ENCODE peak calls at places on chromosomes 4 and X, in five cellular contexts. One of them, this sample, is unnamed.

GRCh38 chr4:88697588-88698329 is at the start of gene NAP1L5:
- DNase-seq in T-cell: peak
- DNase-seq in astrocyte of the cerebellum: peak
- DNase-seq in effector CD4-positive, alpha-beta T cell: peak
- DNase-seq in upper lobe of left lung: peak
- DNase-seq in this sample: no peak

GRCh38 chr4:155604718-155605601 is 61.7 kb upstream of the GUCY1A1 start:
- DNase-seq in T-cell: no peak
- DNase-seq in astrocyte of the cerebellum: peak
- DNase-seq in upper lobe of left lung: no peak
- DNase-seq in effector CD4-positive, alpha-beta T cell: no peak
- DNase-seq in this sample: no peak

GRCh38 chr4:171846232-171846631 is 33.0 kb downstream of the GALNTL6 start:
- DNase-seq in effector CD4-positive, alpha-beta T cell: no peak
- DNase-seq in astrocyte of the cerebellum: peak
- DNase-seq in T-cell: no peak
- DNase-seq in upper lobe of left lung: no peak
- DNase-seq in this sample: peak

GRCh38 chrX:36869457-36869856 is 138.7 kb upstream of the FAM47C start:
- DNase-seq in upper lobe of left lung: no peak
- DNase-seq in effector CD4-positive, alpha-beta T cell: no peak
- DNase-seq in T-cell: no peak
- DNase-seq in astrocyte of the cerebellum: no peak
- DNase-seq in this sample: no peak

GRCh38 chr4:89767924-89768323 is 69.0 kb downstream of the SNCA start:
- DNase-seq in effector CD4-positive, alpha-beta T cell: no peak
- DNase-seq in upper lobe of left lung: no peak
- DNase-seq in T-cell: no peak
- DNase-seq in astrocyte of the cerebellum: no peak
- DNase-seq in this sample: no peak

GRCh38 chr4:40193578-40193977 is 3.3 kb upstream of the RHOH start:
- DNase-seq in upper lobe of left lung: no peak
- DNase-seq in T-cell: no peak
- DNase-seq in effector CD4-positive, alpha-beta T cell: no peak
- DNase-seq in astrocyte of the cerebellum: no peak
- DNase-seq in this sample: no peak

GRCh38 chrX:153647461-153648357 is 706 bp downstream of the DUSP9 start:
- DNase-seq in upper lobe of left lung: peak
- DNase-seq in effector CD4-positive, alpha-beta T cell: no peak
- DNase-seq in T-cell: no peak
- DNase-seq in astrocyte of the cerebellum: no peak
- DNase-seq in this sample: no peak

GRCh38 chr4:88033309-88033708 is 25.9 kb downstream of the PKD2 start:
- DNase-seq in T-cell: peak
- DNase-seq in effector CD4-positive, alpha-beta T cell: peak
- DNase-seq in astrocyte of the cerebellum: peak
- DNase-seq in upper lobe of left lung: no peak
- DNase-seq in this sample: no peak

GRCh38 chrX:13646154-13646549 is 6.8 kb upstream of the TCEANC start:
- DNase-seq in effector CD4-positive, alpha-beta T cell: peak
- DNase-seq in astrocyte of the cerebellum: no peak
- DNase-seq in T-cell: peak
- DNase-seq in upper lobe of left lung: no peak
- DNase-seq in this sample: no peak

GRCh38 chr4:6408263-6408662 is 64.2 kb downstream of the PPP2R2C start:
- DNase-seq in T-cell: no peak
- DNase-seq in astrocyte of the cerebellum: no peak
- DNase-seq in effector CD4-positive, alpha-beta T cell: no peak
- DNase-seq in upper lobe of left lung: no peak
- DNase-seq in this sample: no peak

GRCh38 chr4:110287130-110287529 is 88.7 kb upstream of the ELOVL6 start:
- DNase-seq in T-cell: no peak
- DNase-seq in astrocyte of the cerebellum: peak
- DNase-seq in upper lobe of left lung: no peak
- DNase-seq in effector CD4-positive, alpha-beta T cell: no peak
- DNase-seq in this sample: no peak

GRCh38 chr4:30754021-30754420 is 33.9 kb downstream of the PCDH7 start:
- DNase-seq in T-cell: no peak
- DNase-seq in upper lobe of left lung: no peak
- DNase-seq in astrocyte of the cerebellum: no peak
- DNase-seq in effector CD4-positive, alpha-beta T cell: no peak
- DNase-seq in this sample: no peak

GRCh38 chr4:66564901-66565648 is 894.8 kb upstream of the EPHA5 start:
- DNase-seq in astrocyte of the cerebellum: peak
- DNase-seq in T-cell: no peak
- DNase-seq in upper lobe of left lung: no peak
- DNase-seq in effector CD4-positive, alpha-beta T cell: no peak
- DNase-seq in this sample: no peak

GRCh38 chrX:130347336-130347735 is 7.6 kb downstream of the SLC25A14 start:
- DNase-seq in astrocyte of the cerebellum: no peak
- DNase-seq in T-cell: no peak
- DNase-seq in upper lobe of left lung: no peak
- DNase-seq in effector CD4-positive, alpha-beta T cell: no peak
- DNase-seq in this sample: no peak

GRCh38 chr4:14059006-14059405 is 431.5 kb upstream of the BOD1L1 start:
- DNase-seq in T-cell: no peak
- DNase-seq in effector CD4-positive, alpha-beta T cell: no peak
- DNase-seq in astrocyte of the cerebellum: no peak
- DNase-seq in upper lobe of left lung: no peak
- DNase-seq in this sample: no peak

GRCh38 chrX:153569475-153569874 is 29.5 kb downstream of the CCNQ start:
- DNase-seq in T-cell: no peak
- DNase-seq in astrocyte of the cerebellum: no peak
- DNase-seq in effector CD4-positive, alpha-beta T cell: no peak
- DNase-seq in upper lobe of left lung: no peak
- DNase-seq in this sample: no peak

GRCh38 chr4:109562457-109563237 is 2.6 kb downstream of the MCUB start:
- DNase-seq in astrocyte of the cerebellum: no peak
- DNase-seq in effector CD4-positive, alpha-beta T cell: no peak
- DNase-seq in T-cell: no peak
- DNase-seq in upper lobe of left lung: no peak
- DNase-seq in this sample: no peak

GRCh38 chrX:71992711-71993110 is 82.1 kb downstream of the NHSL2 start:
- DNase-seq in upper lobe of left lung: no peak
- DNase-seq in T-cell: peak
- DNase-seq in effector CD4-positive, alpha-beta T cell: peak
- DNase-seq in astrocyte of the cerebellum: no peak
- DNase-seq in this sample: no peak

GRCh38 chr4:54581807-54582206 is 76.0 kb upstream of the KIT start:
- DNase-seq in effector CD4-positive, alpha-beta T cell: no peak
- DNase-seq in upper lobe of left lung: no peak
- DNase-seq in astrocyte of the cerebellum: no peak
- DNase-seq in T-cell: no peak
- DNase-seq in this sample: no peak

GRCh38 chrX:153434801-153435200 is 11.1 kb downstream of the TREX2 start:
- DNase-seq in upper lobe of left lung: no peak
- DNase-seq in astrocyte of the cerebellum: no peak
- DNase-seq in T-cell: no peak
- DNase-seq in effector CD4-positive, alpha-beta T cell: no peak
- DNase-seq in this sample: no peak

GRCh38 chr4:1080961-1081688 is 32.2 kb downstream of the RNF212 start:
- DNase-seq in T-cell: no peak
- DNase-seq in effector CD4-positive, alpha-beta T cell: no peak
- DNase-seq in upper lobe of left lung: no peak
- DNase-seq in astrocyte of the cerebellum: no peak
- DNase-seq in this sample: no peak

GRCh38 chrX:97308161-97308560 is 424.5 kb downstream of the RPA4 start:
- DNase-seq in upper lobe of left lung: no peak
- DNase-seq in T-cell: no peak
- DNase-seq in astrocyte of the cerebellum: no peak
- DNase-seq in effector CD4-positive, alpha-beta T cell: no peak
- DNase-seq in this sample: no peak

GRCh38 chrX:105191878-105192277 is 28.6 kb downstream of the TEX13A start:
- DNase-seq in T-cell: no peak
- DNase-seq in effector CD4-positive, alpha-beta T cell: no peak
- DNase-seq in upper lobe of left lung: no peak
- DNase-seq in astrocyte of the cerebellum: peak
- DNase-seq in this sample: no peak

GRCh38 chr4:15234585-15235126 is 193.2 kb upstream of the C1QTNF7 start:
- DNase-seq in upper lobe of left lung: no peak
- DNase-seq in effector CD4-positive, alpha-beta T cell: no peak
- DNase-seq in T-cell: no peak
- DNase-seq in astrocyte of the cerebellum: peak
- DNase-seq in this sample: no peak